ENCODE peak calls at places on chromosomes 1 and 21, in five cellular contexts. W is nucleus accumbens; D is activated CD4-positive, CD25-positive, alpha-beta regulatory T cell; C is midbrain; G is WTC11. O is an unnamed sample.

GRCh38 chr1:117271129-117271528 is 60.4 kb upstream of the VTCN1 start:
- DNase-seq in W (no peak), D (no peak), C (no peak), G (no peak), O (no peak)

GRCh38 chr1:216250861-216251260 is 172.4 kb downstream of the USH2A start:
- DNase-seq in W (no peak), D (no peak), C (no peak), G (no peak), O (no peak)

GRCh38 chr1:21567241-21568005 is 58.2 kb downstream of the ALPL start:
- DNase-seq in W (no peak), D (no peak), C (no peak), G (no peak), O (no peak)

GRCh38 chr1:54399765-54400164 is 6.4 kb downstream of the SSBP3 start:
- DNase-seq in W (no peak), D (no peak), C (no peak), G (no peak), O (no peak)

GRCh38 chr1:230957580-230957989 is 21.1 kb downstream of the TTC13 start:
- DNase-seq in W (no peak), D (no peak), C (no peak), G (no peak), O (no peak)

GRCh38 chr1:15418811-15419515 is 9.3 kb downstream of the EFHD2 start:
- DNase-seq in W (no peak), D (no peak), C (no peak), G (no peak), O (no peak)

GRCh38 chr1:228363686-228364067 is 43.0 kb downstream of the TRIM11 start:
- DNase-seq in W (no peak), D (no peak), C (no peak), G (peak; percentile 6), O (no peak)

GRCh38 chr1:9629445-9630201 is 21.9 kb upstream of the PIK3CD start:
- DNase-seq in W (peak; percentile 33), D (peak; percentile 24), C (no peak), G (no peak), O (peak; percentile 45)

GRCh38 chr21:39452207-39452964 is 616 bp downstream of the SH3BGR start:
- DNase-seq in W (peak; percentile 24), D (no peak), C (peak; percentile 73), G (no peak), O (no peak)

GRCh38 chr1:114222920-114223319 is 69.3 kb upstream of the SYT6 start:
- DNase-seq in W (no peak), D (no peak), C (no peak), G (no peak), O (no peak)

GRCh38 chr1:112011231-112011630 is 21.8 kb upstream of the KCND3 start:
- DNase-seq in W (no peak), D (no peak), C (no peak), G (no peak), O (no peak)

GRCh38 chr1:241677171-241677570 is 25.1 kb downstream of the WDR64 start:
- DNase-seq in W (no peak), D (no peak), C (no peak), G (no peak), O (no peak)

GRCh38 chr1:58649555-58649954 is 50.3 kb downstream of the MYSM1 start:
- DNase-seq in W (peak; percentile 9), D (no peak), C (no peak), G (no peak), O (no peak)

GRCh38 chr1:18211764-18212163 is 104.2 kb downstream of the IGSF21 start:
- DNase-seq in W (no peak), D (no peak), C (no peak), G (no peak), O (no peak)

GRCh38 chr1:209241481-209241880 is 342.0 kb upstream of the CAMK1G start:
- DNase-seq in W (no peak), D (no peak), C (no peak), G (no peak), O (no peak)

GRCh38 chr1:29523531-29523930 is 287.2 kb downstream of the PTPRU start:
- DNase-seq in W (no peak), D (no peak), C (no peak), G (peak; percentile 8), O (no peak)

GRCh38 chr1:172823534-172823933 is 164.6 kb downstream of the FASLG start:
- DNase-seq in W (no peak), D (no peak), C (no peak), G (no peak), O (no peak)

GRCh38 chr1:3241236-3241550 is 172.2 kb downstream of the PRDM16 start:
- DNase-seq in W (no peak), D (no peak), C (no peak), G (no peak), O (no peak)

GRCh38 chr1:13543927-13544556 is 30.2 kb upstream of the LRRC38 start:
- DNase-seq in W (peak; percentile 72), D (no peak), C (peak; percentile 75), G (peak; percentile 13), O (no peak)

GRCh38 chr1:47188901-47189785 is 693 bp downstream of the PDZK1IP1 start:
- DNase-seq in W (no peak), D (no peak), C (no peak), G (no peak), O (no peak)

GRCh38 chr21:32386195-32386870 is 6.5 kb downstream of the URB1 start:
- DNase-seq in W (no peak), D (no peak), C (no peak), G (no peak), O (no peak)